ENCODE peak calls at places on chromosomes 4 and X, in four cellular contexts. One of them, this sample, is unnamed. For H3K4me1, the result is how much of the 10 kb centered on the place peaks cover.

GRCh38 chr4:153161599-153161971 is 42.7 kb upstream of the TRIM2 start:
- DNase-seq in suprapubic skin: no peak
- DNase-seq in mammary epithelial cell: no peak
- DNase-seq in OCI-LY7: no peak
- DNase-seq in this sample: no peak

GRCh38 chr4:20159516-20159915 is 92.2 kb upstream of the SLIT2 start:
- DNase-seq in OCI-LY7: no peak
- DNase-seq in mammary epithelial cell: no peak
- DNase-seq in suprapubic skin: no peak
- DNase-seq in this sample: no peak

GRCh38 chr4:53196872-53197759 is 168.7 kb downstream of the SCFD2 start:
- DNase-seq in mammary epithelial cell: peak
- DNase-seq in suprapubic skin: no peak
- DNase-seq in OCI-LY7: peak
- DNase-seq in this sample: no peak

GRCh38 chrX:146887020-146887419 is 72.5 kb upstream of the CXorf51A start:
- DNase-seq in mammary epithelial cell: no peak
- DNase-seq in OCI-LY7: no peak
- DNase-seq in suprapubic skin: no peak
- DNase-seq in this sample: no peak

GRCh38 chr4:76200771-76201224 is 12.8 kb downstream of the SCARB2 start:
- DNase-seq in OCI-LY7: no peak
- DNase-seq in mammary epithelial cell: no peak
- DNase-seq in suprapubic skin: no peak
- DNase-seq in this sample: no peak

GRCh38 chrX:27976284-27976683 is 5.0 kb downstream of the DCAF8L1 start:
- DNase-seq in suprapubic skin: no peak
- DNase-seq in mammary epithelial cell: no peak
- DNase-seq in OCI-LY7: no peak
- DNase-seq in this sample: no peak

GRCh38 chrX:150573702-150574101 is 5.3 kb downstream of the MTM1 start:
- DNase-seq in mammary epithelial cell: no peak
- DNase-seq in OCI-LY7: peak
- DNase-seq in suprapubic skin: no peak
- DNase-seq in this sample: no peak

GRCh38 chrX:13087322-13088154 is 43.1 kb upstream of the FAM9C start:
- DNase-seq in OCI-LY7: peak
- DNase-seq in mammary epithelial cell: peak
- DNase-seq in suprapubic skin: no peak
- DNase-seq in this sample: peak

GRCh38 chrX:134388161-134389109 is 71.5 kb upstream of the HPRT1 start:
- DNase-seq in mammary epithelial cell: no peak
- DNase-seq in OCI-LY7: peak
- DNase-seq in suprapubic skin: no peak
- DNase-seq in this sample: no peak

GRCh38 chr4:126611900-126612299 is 1020.9 kb upstream of the INTU start:
- DNase-seq in suprapubic skin: no peak
- DNase-seq in OCI-LY7: no peak
- DNase-seq in mammary epithelial cell: peak
- DNase-seq in this sample: no peak

GRCh38 chr4:125243835-125244397 is 70.8 kb upstream of the FAT4 start:
- DNase-seq in suprapubic skin: no peak
- DNase-seq in OCI-LY7: no peak
- DNase-seq in mammary epithelial cell: peak
- DNase-seq in this sample: no peak

GRCh38 chr4:80197132-80197573 is at the start of gene PRDM8:
- DNase-seq in suprapubic skin: no peak
- DNase-seq in mammary epithelial cell: no peak
- DNase-seq in OCI-LY7: no peak
- DNase-seq in this sample: no peak

GRCh38 chrX:135923353-135923752 is 29.8 kb downstream of the SAGE1 start:
- DNase-seq in suprapubic skin: no peak
- DNase-seq in OCI-LY7: peak
- DNase-seq in mammary epithelial cell: no peak
- DNase-seq in this sample: no peak

GRCh38 chr4:7457201-7458065 is 22.7 kb upstream of the PSAPL1 start:
- DNase-seq in OCI-LY7: no peak
- DNase-seq in mammary epithelial cell: no peak
- DNase-seq in suprapubic skin: no peak
- DNase-seq in this sample: no peak

GRCh38 chr4:955161-955921 is 18.0 kb downstream of the DGKQ start:
- DNase-seq in mammary epithelial cell: no peak
- DNase-seq in suprapubic skin: no peak
- DNase-seq in OCI-LY7: no peak
- DNase-seq in this sample: no peak

GRCh38 chr4:13920111-13920875 is 292.8 kb upstream of the BOD1L1 start:
- DNase-seq in OCI-LY7: no peak
- DNase-seq in mammary epithelial cell: peak
- DNase-seq in suprapubic skin: no peak
- DNase-seq in this sample: no peak

GRCh38 chr4:6761540-6762243 is 20.8 kb upstream of the KIAA0232 start:
- DNase-seq in OCI-LY7: no peak
- DNase-seq in mammary epithelial cell: no peak
- DNase-seq in suprapubic skin: no peak
- DNase-seq in this sample: no peak

GRCh38 chr4:138567696-138568095 is 325.5 kb upstream of the SLC7A11 start:
- DNase-seq in OCI-LY7: no peak
- DNase-seq in suprapubic skin: no peak
- DNase-seq in mammary epithelial cell: no peak
- DNase-seq in this sample: no peak

GRCh38 chr4:185328586-185328985 is 67.1 kb downstream of the LRP2BP start:
- DNase-seq in OCI-LY7: no peak
- DNase-seq in mammary epithelial cell: no peak
- DNase-seq in suprapubic skin: no peak
- DNase-seq in this sample: no peak

GRCh38 chrX:10769165-10769564 is 148.8 kb upstream of the MID1 start:
- DNase-seq in mammary epithelial cell: peak
- DNase-seq in OCI-LY7: peak
- DNase-seq in suprapubic skin: no peak
- DNase-seq in this sample: peak

GRCh38 chrX:151870603-151871002 is 42.1 kb upstream of the MAGEA4 start:
- DNase-seq in OCI-LY7: no peak
- DNase-seq in suprapubic skin: no peak
- DNase-seq in mammary epithelial cell: peak
- DNase-seq in this sample: no peak

GRCh38 chr4:73770917-73771316 is 30.5 kb downstream of the CXCL8 start:
- DNase-seq in OCI-LY7: no peak
- DNase-seq in mammary epithelial cell: no peak
- DNase-seq in suprapubic skin: no peak
- DNase-seq in this sample: no peak

GRCh38 chr4:37754410-37755185 is 68.4 kb upstream of the RELL1 start:
- DNase-seq in suprapubic skin: no peak
- DNase-seq in OCI-LY7: no peak
- DNase-seq in mammary epithelial cell: no peak
- DNase-seq in this sample: no peak

GRCh38 chr4:81469774-81470455 is 1.8 kb downstream of the RASGEF1B start:
- DNase-seq in suprapubic skin: no peak
- DNase-seq in mammary epithelial cell: no peak
- DNase-seq in OCI-LY7: no peak
- DNase-seq in this sample: no peak

GRCh38 chr4:27685947-27686346 is 825.3 kb downstream of the STIM2 start:
- DNase-seq in mammary epithelial cell: no peak
- DNase-seq in OCI-LY7: no peak
- DNase-seq in suprapubic skin: no peak
- DNase-seq in this sample: no peak

DNA sequence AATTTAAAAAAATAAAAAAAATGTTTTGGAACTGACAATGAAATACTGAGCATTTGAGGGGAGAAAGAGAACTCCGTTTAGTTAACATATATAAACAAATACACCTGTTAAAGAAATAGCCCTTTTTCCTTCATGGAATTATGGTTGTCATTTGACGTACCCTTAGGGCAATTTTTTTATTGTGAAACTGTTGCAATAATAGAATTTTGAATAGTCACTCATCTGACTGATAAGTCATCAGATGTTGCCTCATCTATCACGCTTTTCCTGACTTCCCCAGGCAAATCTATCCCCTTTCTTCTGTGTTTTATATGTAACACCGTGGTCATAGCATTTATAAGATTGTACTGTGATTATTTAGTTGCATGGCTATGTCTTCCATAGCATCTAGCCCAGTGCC is 69.0 kb upstream of the HDAC8 start:
- DNase-seq in mammary epithelial cell: peak
- DNase-seq in suprapubic skin: no peak
- DNase-seq in OCI-LY7: no peak
- DNase-seq in this sample: no peak
- H3K4me3 ChIP-seq in mammary epithelial cell: no peak
- H3K4me3 ChIP-seq in suprapubic skin: no peak
- H3K4me3 ChIP-seq in OCI-LY7: no peak
- H3K4me3 ChIP-seq in this sample: no peak

DNA sequence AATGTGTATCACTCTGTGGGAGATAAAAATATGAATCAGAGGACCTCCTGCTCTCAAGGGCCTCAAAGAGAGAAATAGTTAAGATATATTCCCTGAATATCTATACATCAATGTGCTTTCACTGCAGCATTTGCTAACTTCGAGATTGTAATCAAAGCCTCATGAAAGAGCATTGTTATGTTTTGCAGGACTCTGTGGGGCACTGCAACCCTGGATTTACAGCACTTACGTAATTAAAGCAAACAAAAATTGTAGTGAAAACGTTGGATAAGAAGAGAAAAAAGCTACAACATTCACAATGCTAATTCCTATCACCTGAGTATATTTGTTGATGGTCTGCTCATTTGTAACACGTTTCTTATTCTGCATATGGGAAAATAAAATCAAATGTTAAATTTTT is 48.0 kb downstream of the ETNPPL start:
- DNase-seq in mammary epithelial cell: no peak
- DNase-seq in OCI-LY7: no peak
- DNase-seq in suprapubic skin: no peak
- DNase-seq in this sample: no peak
- H3K27ac ChIP-seq in mammary epithelial cell: no peak
- H3K27ac ChIP-seq in OCI-LY7: no peak
- H3K27ac ChIP-seq in suprapubic skin: no peak
- H3K27ac ChIP-seq in this sample: no peak

GRCh38 chr4:4341861-4342650 is 44.8 kb upstream of the NSG1 start:
- DNase-seq in mammary epithelial cell: no peak
- DNase-seq in OCI-LY7: peak
- DNase-seq in suprapubic skin: no peak
- DNase-seq in this sample: no peak
- H3K4me1 ChIP-seq in mammary epithelial cell: under half
- H3K4me1 ChIP-seq in OCI-LY7: half or more
- H3K4me1 ChIP-seq in suprapubic skin: under half
- H3K4me1 ChIP-seq in this sample: under half

DNA sequence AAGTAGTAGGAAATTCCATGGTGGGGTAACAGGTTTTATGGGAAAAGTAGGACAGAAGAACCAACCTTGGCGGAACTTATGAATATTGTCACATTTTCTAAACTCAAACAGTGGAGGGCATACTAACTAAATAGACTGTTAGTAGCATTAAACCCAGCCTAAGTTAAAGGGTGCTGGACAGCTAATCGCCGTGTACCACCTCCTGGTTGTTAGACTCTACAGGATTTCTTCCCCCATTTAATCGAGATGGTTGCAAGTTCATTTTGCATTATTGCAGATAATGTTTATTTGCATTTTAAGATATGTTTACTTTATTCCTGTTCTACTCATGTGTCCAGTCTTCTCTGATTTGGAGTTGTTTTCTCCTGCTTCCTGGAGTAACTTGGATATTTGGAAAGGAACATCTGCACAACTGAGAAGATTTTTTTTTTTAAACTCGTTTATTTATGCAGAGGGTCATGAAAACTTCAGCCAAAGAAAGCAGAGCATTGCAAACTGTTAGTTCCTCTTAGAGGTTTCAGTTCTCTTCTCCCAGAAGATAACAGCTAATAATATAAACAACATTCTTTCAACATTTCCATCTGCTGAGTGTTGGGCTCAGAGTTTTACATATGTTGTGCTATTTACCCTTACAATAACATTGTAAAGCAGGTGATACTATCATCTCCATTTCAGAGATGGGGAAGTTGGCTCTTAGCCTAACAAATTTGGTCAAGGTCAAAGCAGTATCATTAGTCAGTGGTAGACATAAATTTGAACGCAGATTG is 51.5 kb upstream of the TBC1D9 start:
- DNase-seq in OCI-LY7: peak
- DNase-seq in mammary epithelial cell: no peak
- DNase-seq in suprapubic skin: no peak
- DNase-seq in this sample: no peak
- H3K4me3 ChIP-seq in OCI-LY7: peak
- H3K4me3 ChIP-seq in mammary epithelial cell: no peak
- H3K4me3 ChIP-seq in suprapubic skin: no peak
- H3K4me3 ChIP-seq in this sample: no peak

DNA sequence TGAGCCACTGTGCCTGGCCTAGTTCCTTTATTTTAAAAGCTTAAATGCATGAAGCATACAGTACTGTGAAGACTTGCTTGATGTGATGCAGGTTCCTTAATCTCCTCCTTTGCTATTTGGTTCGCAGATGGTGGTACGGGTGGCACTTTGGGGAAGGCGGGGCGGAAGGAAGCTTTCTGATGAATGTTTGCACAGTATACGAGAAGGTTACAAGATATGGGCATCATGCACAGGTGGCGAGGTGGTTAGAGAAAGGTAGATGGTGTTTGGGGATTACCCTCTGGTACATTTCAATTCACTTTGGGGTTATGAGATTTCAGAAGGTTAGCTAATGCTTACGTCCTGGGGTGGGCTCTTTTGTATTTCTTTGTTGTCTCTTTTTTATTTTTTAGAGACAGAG is 17.2 kb downstream of the RHOH start:
- DNase-seq in mammary epithelial cell: no peak
- DNase-seq in OCI-LY7: no peak
- DNase-seq in suprapubic skin: no peak
- DNase-seq in this sample: peak
- H3K27ac ChIP-seq in mammary epithelial cell: no peak
- H3K27ac ChIP-seq in OCI-LY7: no peak
- H3K27ac ChIP-seq in suprapubic skin: no peak
- H3K27ac ChIP-seq in this sample: peak